ENCODE peak calls at places on chromosomes 1 and 21, in eight cellular contexts. One of them, this sample, is unnamed.

GRCh38 chr21:43832158-43832550 is 32.9 kb upstream of the AGPAT3 start:
- DNase-seq in cardiac muscle cell: no peak
- DNase-seq in GM13977: no peak
- DNase-seq in CD8-positive, alpha-beta T cell: no peak
- DNase-seq in astrocyte of the spinal cord: no peak
- DNase-seq in osteocyte: no peak
- DNase-seq in AG04450: no peak
- DNase-seq in GM20000: no peak
- DNase-seq in this sample: no peak

GRCh38 chr1:45512641-45513054 is 9.0 kb downstream of the PRDX1 start:
- DNase-seq in CD8-positive, alpha-beta T cell: peak; percentile 58
- DNase-seq in osteocyte: no peak
- DNase-seq in GM13977: peak; percentile 58
- DNase-seq in cardiac muscle cell: peak; percentile 76
- DNase-seq in GM20000: peak; percentile 50
- DNase-seq in astrocyte of the spinal cord: peak; percentile 58
- DNase-seq in AG04450: no peak
- DNase-seq in this sample: no peak

GRCh38 chr1:224080082-224080774 is 33.7 kb upstream of the FBXO28 start:
- DNase-seq in AG04450: no peak
- DNase-seq in GM13977: no peak
- DNase-seq in CD8-positive, alpha-beta T cell: no peak
- DNase-seq in osteocyte: no peak
- DNase-seq in GM20000: no peak
- DNase-seq in astrocyte of the spinal cord: no peak
- DNase-seq in cardiac muscle cell: no peak
- DNase-seq in this sample: no peak

GRCh38 chr1:96416111-96416595 is 305.4 kb upstream of the PTBP2 start:
- DNase-seq in AG04450: peak; percentile 95
- DNase-seq in CD8-positive, alpha-beta T cell: no peak
- DNase-seq in GM20000: no peak
- DNase-seq in osteocyte: no peak
- DNase-seq in cardiac muscle cell: peak; percentile 24
- DNase-seq in astrocyte of the spinal cord: peak; percentile 97
- DNase-seq in GM13977: no peak
- DNase-seq in this sample: no peak

GRCh38 chr1:205977348-205978014 is 25.7 kb downstream of the RAB7B start:
- DNase-seq in GM13977: peak; percentile 82
- DNase-seq in osteocyte: no peak
- DNase-seq in AG04450: peak; percentile 65
- DNase-seq in CD8-positive, alpha-beta T cell: peak; percentile 79
- DNase-seq in GM20000: peak; percentile 80
- DNase-seq in astrocyte of the spinal cord: peak; percentile 77
- DNase-seq in cardiac muscle cell: peak; percentile 91
- DNase-seq in this sample: peak; percentile 42

GRCh38 chr1:84164567-84165021 is 20.5 kb downstream of the PRKACB start:
- DNase-seq in cardiac muscle cell: no peak
- DNase-seq in CD8-positive, alpha-beta T cell: no peak
- DNase-seq in GM20000: no peak
- DNase-seq in GM13977: no peak
- DNase-seq in osteocyte: no peak
- DNase-seq in astrocyte of the spinal cord: peak; percentile 36
- DNase-seq in AG04450: no peak
- DNase-seq in this sample: no peak

GRCh38 chr1:906532-907420 is 16.9 kb upstream of the SAMD11 start:
- DNase-seq in GM20000: peak; percentile 66
- DNase-seq in astrocyte of the spinal cord: peak; percentile 58
- DNase-seq in CD8-positive, alpha-beta T cell: peak; percentile 4
- DNase-seq in GM13977: no peak
- DNase-seq in cardiac muscle cell: peak; percentile 48
- DNase-seq in AG04450: no peak
- DNase-seq in osteocyte: no peak
- DNase-seq in this sample: no peak

GRCh38 chr1:56561227-56562019 is 17.9 kb downstream of the PLPP3 start:
- DNase-seq in GM13977: no peak
- DNase-seq in GM20000: no peak
- DNase-seq in cardiac muscle cell: no peak
- DNase-seq in CD8-positive, alpha-beta T cell: no peak
- DNase-seq in astrocyte of the spinal cord: no peak
- DNase-seq in AG04450: no peak
- DNase-seq in osteocyte: no peak
- DNase-seq in this sample: no peak

GRCh38 chr1:154755858-154756730 is 114.0 kb downstream of the KCNN3 start:
- DNase-seq in GM20000: no peak
- DNase-seq in GM13977: no peak
- DNase-seq in osteocyte: no peak
- DNase-seq in cardiac muscle cell: no peak
- DNase-seq in AG04450: no peak
- DNase-seq in astrocyte of the spinal cord: peak; percentile 10
- DNase-seq in CD8-positive, alpha-beta T cell: no peak
- DNase-seq in this sample: no peak

GRCh38 chr1:155717041-155717440 is 28.1 kb downstream of the DAP3 start:
- DNase-seq in AG04450: no peak
- DNase-seq in osteocyte: no peak
- DNase-seq in cardiac muscle cell: no peak
- DNase-seq in astrocyte of the spinal cord: no peak
- DNase-seq in GM20000: peak; percentile 52
- DNase-seq in GM13977: peak; percentile 67
- DNase-seq in CD8-positive, alpha-beta T cell: no peak
- DNase-seq in this sample: no peak

GRCh38 chr1:22921452-22922126 is 51.1 kb downstream of the LACTBL1 start:
- DNase-seq in cardiac muscle cell: peak; percentile 66
- DNase-seq in astrocyte of the spinal cord: no peak
- DNase-seq in GM20000: no peak
- DNase-seq in GM13977: no peak
- DNase-seq in AG04450: no peak
- DNase-seq in CD8-positive, alpha-beta T cell: no peak
- DNase-seq in osteocyte: no peak
- DNase-seq in this sample: no peak

GRCh38 chr1:201649776-201650607 is 111.1 kb downstream of the NAV1 start:
- DNase-seq in GM20000: peak; percentile 29
- DNase-seq in CD8-positive, alpha-beta T cell: no peak
- DNase-seq in GM13977: no peak
- DNase-seq in AG04450: no peak
- DNase-seq in cardiac muscle cell: peak; percentile 88
- DNase-seq in astrocyte of the spinal cord: peak; percentile 86
- DNase-seq in osteocyte: peak; percentile 91
- DNase-seq in this sample: peak; percentile 88

GRCh38 chr1:10681296-10682113 is 114.9 kb downstream of the CASZ1 start:
- DNase-seq in AG04450: no peak
- DNase-seq in osteocyte: no peak
- DNase-seq in CD8-positive, alpha-beta T cell: no peak
- DNase-seq in GM20000: no peak
- DNase-seq in astrocyte of the spinal cord: no peak
- DNase-seq in GM13977: no peak
- DNase-seq in cardiac muscle cell: peak; percentile 34
- DNase-seq in this sample: no peak

GRCh38 chr1:226894826-226895225 is 24.4 kb downstream of the PSEN2 start:
- DNase-seq in cardiac muscle cell: no peak
- DNase-seq in astrocyte of the spinal cord: no peak
- DNase-seq in osteocyte: no peak
- DNase-seq in CD8-positive, alpha-beta T cell: no peak
- DNase-seq in GM20000: no peak
- DNase-seq in GM13977: no peak
- DNase-seq in AG04450: no peak
- DNase-seq in this sample: no peak

GRCh38 chr1:11793819-11794218 is 11.9 kb downstream of the MTHFR start:
- DNase-seq in AG04450: no peak
- DNase-seq in osteocyte: no peak
- DNase-seq in astrocyte of the spinal cord: no peak
- DNase-seq in GM20000: no peak
- DNase-seq in cardiac muscle cell: no peak
- DNase-seq in GM13977: no peak
- DNase-seq in CD8-positive, alpha-beta T cell: no peak
- DNase-seq in this sample: no peak

GRCh38 chr1:47948126-47948525 is 49.1 kb downstream of the TRABD2B start:
- DNase-seq in osteocyte: no peak
- DNase-seq in AG04450: no peak
- DNase-seq in astrocyte of the spinal cord: no peak
- DNase-seq in CD8-positive, alpha-beta T cell: no peak
- DNase-seq in GM13977: no peak
- DNase-seq in cardiac muscle cell: peak; percentile 18
- DNase-seq in GM20000: no peak
- DNase-seq in this sample: no peak
- TF ChIP-seq CTCF in osteocyte: no peak
- TF ChIP-seq CTCF in AG04450: no peak
- TF ChIP-seq CTCF in astrocyte of the spinal cord: peak; percentile 3
- TF ChIP-seq CTCF in CD8-positive, alpha-beta T cell: no peak
- TF ChIP-seq CTCF in GM13977: no peak
- TF ChIP-seq CTCF in cardiac muscle cell: peak; percentile 36
- TF ChIP-seq CTCF in GM20000: no peak
- TF ChIP-seq CTCF in this sample: peak; percentile 46

GRCh38 chr21:42258150-42258884 is 39.4 kb downstream of the ABCG1 start:
- DNase-seq in AG04450: no peak
- DNase-seq in cardiac muscle cell: peak; percentile 78
- DNase-seq in GM13977: peak; percentile 89
- DNase-seq in GM20000: peak; percentile 88
- DNase-seq in osteocyte: no peak
- DNase-seq in CD8-positive, alpha-beta T cell: peak; percentile 88
- DNase-seq in astrocyte of the spinal cord: peak; percentile 16
- DNase-seq in this sample: peak; percentile 88
- TF ChIP-seq CTCF in AG04450: peak; percentile 77
- TF ChIP-seq CTCF in cardiac muscle cell: peak; percentile 91
- TF ChIP-seq CTCF in GM13977: peak; percentile 89
- TF ChIP-seq CTCF in GM20000: peak; percentile 91
- TF ChIP-seq CTCF in osteocyte: peak; percentile 53
- TF ChIP-seq CTCF in CD8-positive, alpha-beta T cell: peak; percentile 93
- TF ChIP-seq CTCF in astrocyte of the spinal cord: peak; percentile 85
- TF ChIP-seq CTCF in this sample: peak; percentile 66

GRCh38 chr1:53155945-53156344 is 13.5 kb upstream of the SLC1A7 start:
- DNase-seq in osteocyte: no peak
- DNase-seq in astrocyte of the spinal cord: no peak
- DNase-seq in GM13977: no peak
- DNase-seq in GM20000: no peak
- DNase-seq in CD8-positive, alpha-beta T cell: no peak
- DNase-seq in cardiac muscle cell: no peak
- DNase-seq in AG04450: no peak
- DNase-seq in this sample: no peak

GRCh38 chr1:53154859-53155438 is 12.5 kb upstream of the SLC1A7 start:
- DNase-seq in astrocyte of the spinal cord: no peak
- DNase-seq in GM13977: no peak
- DNase-seq in CD8-positive, alpha-beta T cell: no peak
- DNase-seq in AG04450: no peak
- DNase-seq in cardiac muscle cell: no peak
- DNase-seq in GM20000: no peak
- DNase-seq in osteocyte: no peak
- DNase-seq in this sample: no peak

GRCh38 chr1:53156783-53157182 is 14.3 kb upstream of the SLC1A7 start:
- DNase-seq in GM13977: no peak
- DNase-seq in cardiac muscle cell: no peak
- DNase-seq in GM20000: no peak
- DNase-seq in CD8-positive, alpha-beta T cell: no peak
- DNase-seq in astrocyte of the spinal cord: no peak
- DNase-seq in osteocyte: no peak
- DNase-seq in AG04450: no peak
- DNase-seq in this sample: no peak

GRCh38 chr1:53153752-53154151 is 11.3 kb upstream of the SLC1A7 start:
- DNase-seq in osteocyte: no peak
- DNase-seq in cardiac muscle cell: no peak
- DNase-seq in CD8-positive, alpha-beta T cell: no peak
- DNase-seq in GM20000: no peak
- DNase-seq in AG04450: no peak
- DNase-seq in astrocyte of the spinal cord: no peak
- DNase-seq in GM13977: no peak
- DNase-seq in this sample: no peak

GRCh38 chr1:53155534-53155933 is 13.1 kb upstream of the SLC1A7 start:
- DNase-seq in GM20000: no peak
- DNase-seq in AG04450: no peak
- DNase-seq in GM13977: no peak
- DNase-seq in osteocyte: no peak
- DNase-seq in astrocyte of the spinal cord: no peak
- DNase-seq in cardiac muscle cell: no peak
- DNase-seq in CD8-positive, alpha-beta T cell: no peak
- DNase-seq in this sample: no peak
- TF ChIP-seq CTCF in GM20000: no peak
- TF ChIP-seq CTCF in AG04450: no peak
- TF ChIP-seq CTCF in GM13977: no peak
- TF ChIP-seq CTCF in osteocyte: no peak
- TF ChIP-seq CTCF in astrocyte of the spinal cord: no peak
- TF ChIP-seq CTCF in cardiac muscle cell: no peak
- TF ChIP-seq CTCF in CD8-positive, alpha-beta T cell: no peak
- TF ChIP-seq CTCF in this sample: no peak

GRCh38 chr21:45004059-45004422 is 64.2 kb downstream of the SLX9 start:
- DNase-seq in CD8-positive, alpha-beta T cell: no peak
- DNase-seq in astrocyte of the spinal cord: no peak
- DNase-seq in GM20000: no peak
- DNase-seq in GM13977: no peak
- DNase-seq in cardiac muscle cell: no peak
- DNase-seq in AG04450: no peak
- DNase-seq in osteocyte: no peak
- DNase-seq in this sample: no peak

GRCh38 chr21:45001134-45002095 is 61.6 kb downstream of the SLX9 start:
- DNase-seq in GM20000: no peak
- DNase-seq in CD8-positive, alpha-beta T cell: no peak
- DNase-seq in GM13977: no peak
- DNase-seq in astrocyte of the spinal cord: peak; percentile 68
- DNase-seq in osteocyte: no peak
- DNase-seq in AG04450: peak; percentile 36
- DNase-seq in cardiac muscle cell: no peak
- DNase-seq in this sample: no peak

GRCh38 chr21:45002381-45003204 is 62.8 kb downstream of the SLX9 start:
- DNase-seq in cardiac muscle cell: no peak
- DNase-seq in AG04450: no peak
- DNase-seq in astrocyte of the spinal cord: no peak
- DNase-seq in CD8-positive, alpha-beta T cell: no peak
- DNase-seq in osteocyte: no peak
- DNase-seq in GM13977: no peak
- DNase-seq in GM20000: no peak
- DNase-seq in this sample: no peak

GRCh38 chr21:45004481-45005263 is 64.8 kb downstream of the SLX9 start:
- DNase-seq in AG04450: no peak
- DNase-seq in GM20000: no peak
- DNase-seq in cardiac muscle cell: no peak
- DNase-seq in osteocyte: no peak
- DNase-seq in GM13977: no peak
- DNase-seq in astrocyte of the spinal cord: no peak
- DNase-seq in CD8-positive, alpha-beta T cell: no peak
- DNase-seq in this sample: no peak

DNA sequence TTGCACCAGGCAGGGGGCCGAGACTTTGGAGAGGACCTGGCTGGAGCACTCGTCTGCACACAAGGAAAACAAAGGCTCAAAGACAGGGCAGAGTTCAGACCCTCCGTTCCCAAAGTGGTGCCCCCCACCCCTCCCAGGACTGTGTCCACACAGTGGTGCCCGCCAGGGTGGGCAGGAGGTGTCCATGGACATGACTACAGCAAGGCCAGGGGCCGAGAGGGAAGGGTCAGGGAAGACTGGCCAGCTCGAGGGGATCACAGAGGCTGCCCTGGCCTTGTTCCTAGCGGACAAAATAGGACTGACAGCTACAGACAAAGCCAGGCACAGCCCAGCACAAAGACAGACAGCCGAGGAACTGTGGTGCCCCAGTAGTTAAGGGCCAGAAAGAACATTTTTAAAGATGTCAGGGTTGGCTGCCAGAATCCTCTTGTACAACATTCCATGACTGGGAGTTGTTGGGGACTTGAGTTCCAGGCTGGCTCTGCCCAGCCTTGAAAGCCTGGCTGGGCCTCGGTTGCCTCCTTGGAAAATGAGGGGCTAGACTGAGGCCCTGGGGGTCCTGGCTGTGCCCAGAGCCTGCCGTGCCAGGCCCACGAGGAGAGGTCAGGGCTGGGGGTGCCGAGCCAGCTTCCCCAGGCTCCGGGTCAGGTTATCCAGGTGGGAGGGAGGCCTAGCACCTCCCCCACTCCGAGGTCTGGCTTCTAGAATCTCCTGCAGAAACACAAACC is 63.7 kb downstream of the SLX9 start:
- DNase-seq in GM13977: no peak
- DNase-seq in astrocyte of the spinal cord: no peak
- DNase-seq in osteocyte: no peak
- DNase-seq in AG04450: no peak
- DNase-seq in GM20000: no peak
- DNase-seq in CD8-positive, alpha-beta T cell: no peak
- DNase-seq in cardiac muscle cell: no peak
- DNase-seq in this sample: no peak
- TF ChIP-seq CTCF in GM13977: no peak
- TF ChIP-seq CTCF in astrocyte of the spinal cord: no peak
- TF ChIP-seq CTCF in osteocyte: no peak
- TF ChIP-seq CTCF in AG04450: no peak
- TF ChIP-seq CTCF in GM20000: no peak
- TF ChIP-seq CTCF in CD8-positive, alpha-beta T cell: no peak
- TF ChIP-seq CTCF in cardiac muscle cell: no peak
- TF ChIP-seq CTCF in this sample: no peak

This sample was measured in D721Med.